ENCODE peak calls at places on chromosomes 11 and 22, in eight cellular contexts. Q is NCI-H1436; E is stimulated activated CD4-positive, alpha-beta T cell treated with anti-CD3 and anti-CD28 coated beads, Interleukin-4, amount 100 ng/mL, for 24 hours; D is mesenchymal stem cell; V is activated CD4-positive, alpha-beta T cell treated with anti-CD3 and anti-CD28 coated beads, Interleukin-2, amount 10 ng/mL, durations not matched to agents 7 days and 5 days; H is T-helper 9 cell; X is sciatic nerve; G is activated T-helper 1 cell treated with anti-CD3 and anti-CD28 coated beads, Interleukin-2, amount 50 U/mL, for 16 hours. Y is an unnamed sample.

GRCh38 chr11:128367573-128367972 is 219.8 kb downstream of the ETS1 start:
- DNase-seq in H (peak; percentile 12), X (no peak), Q (no peak), G (no peak), V (peak; percentile 20), E (peak; percentile 23), D (no peak), Y (no peak)

GRCh38 chr22:46725096-46725495 is 13.0 kb downstream of the CERK start:
- DNase-seq in E (no peak), H (no peak), V (no peak), Q (no peak), G (no peak), X (no peak), D (no peak), Y (no peak)

GRCh38 chr11:44615041-44615513 is 49.6 kb downstream of the CD82 start:
- DNase-seq in Q (no peak), G (no peak), H (no peak), E (no peak), X (no peak), D (no peak), V (no peak), Y (no peak)

GRCh38 chr11:20355221-20356219 is 8.0 kb upstream of the HTATIP2 start:
- DNase-seq in H (peak; percentile 17), Q (no peak), D (peak; percentile 56), G (no peak), V (peak; percentile 57), E (peak; percentile 33), X (no peak), Y (peak; percentile 59)

GRCh38 chr22:19477321-19478085 is 1.5 kb downstream of the UFD1 start:
- DNase-seq in Q (no peak), D (no peak), X (no peak), E (no peak), V (peak; percentile 18), G (no peak), H (no peak), Y (no peak)

GRCh38 chr11:34327804-34328631 is 29.8 kb downstream of the ABTB2 start:
- DNase-seq in V (no peak), D (no peak), X (peak; percentile 81), E (no peak), H (no peak), G (no peak), Q (no peak), Y (no peak)

GRCh38 chr11:73229321-73230275 is 11.5 kb downstream of the P2RY2 start:
- DNase-seq in E (no peak), X (peak; percentile 37), H (no peak), G (no peak), Q (no peak), V (no peak), D (peak; percentile 63), Y (no peak)

GRCh38 chr11:120598517-120599209 is 87.1 kb downstream of the GRIK4 start:
- DNase-seq in E (no peak), X (no peak), H (no peak), Q (no peak), D (no peak), V (no peak), G (no peak), Y (no peak)

GRCh38 chr22:48662476-48663150 is 1165.1 kb downstream of the BRD1 start:
- DNase-seq in V (no peak), X (no peak), G (no peak), E (no peak), Q (no peak), H (no peak), D (no peak), Y (no peak)

GRCh38 chr22:50085211-50085999 is at the start of gene MLC1:
- DNase-seq in Q (no peak), D (no peak), G (no peak), E (no peak), V (no peak), H (no peak), X (no peak), Y (peak; percentile 53)

GRCh38 chr11:33590471-33590870 is 110.2 kb downstream of the C11orf91 start:
- DNase-seq in D (no peak), Q (no peak), G (no peak), H (no peak), V (no peak), X (no peak), E (no peak), Y (no peak)

GRCh38 chr11:70857885-70858284 is 394.5 kb downstream of the SHANK2 start:
- DNase-seq in D (no peak), E (no peak), H (no peak), V (no peak), Q (no peak), G (no peak), X (no peak), Y (no peak)

GRCh38 chr11:14065153-14065552 is 102.6 kb downstream of the SPON1 start:
- DNase-seq in Q (no peak), E (peak; percentile 27), H (no peak), D (no peak), X (no peak), G (no peak), V (peak; percentile 16), Y (peak; percentile 25)

GRCh38 chr11:65321828-65322495 is 7.3 kb downstream of the CDC42EP2 start:
- DNase-seq in V (no peak), G (no peak), Q (no peak), D (no peak), H (no peak), E (no peak), X (no peak), Y (no peak)

GRCh38 chr11:87428266-87428665 is 390.5 kb downstream of the TMEM135 start:
- DNase-seq in H (no peak), Q (no peak), V (no peak), D (no peak), X (no peak), E (no peak), G (no peak), Y (no peak)

GRCh38 chr22:36613958-36614357 is 85.0 kb upstream of the EIF3D start:
- DNase-seq in V (no peak), D (no peak), E (no peak), H (no peak), X (peak; percentile 5), G (no peak), Q (no peak), Y (no peak)

GRCh38 chr22:29788339-29789279 is 21.4 kb downstream of the UQCR10 start:
- DNase-seq in G (no peak), E (no peak), X (no peak), D (no peak), V (no peak), Q (no peak), H (no peak), Y (no peak)

GRCh38 chr22:43313497-43314474 is 29.4 kb downstream of the SCUBE1 start:
- DNase-seq in E (no peak), X (peak; percentile 92), H (no peak), G (no peak), D (peak; percentile 26), Q (peak; percentile 45), V (no peak), Y (no peak)

GRCh38 chr22:36858966-36859365 is 1.8 kb upstream of the NCF4 start:
- DNase-seq in X (no peak), D (no peak), H (no peak), V (no peak), G (no peak), E (no peak), Q (no peak), Y (no peak)

GRCh38 chr22:50399751-50400331 is 56.7 kb downstream of the PPP6R2 start:
- DNase-seq in G (no peak), X (no peak), E (peak; percentile 11), V (no peak), Q (no peak), D (peak; percentile 32), H (no peak), Y (peak; percentile 25)

GRCh38 chr22:46457502-46458488 is 79.6 kb downstream of the CELSR1 start:
- DNase-seq in G (no peak), Q (no peak), E (no peak), H (no peak), V (no peak), D (peak; percentile 15), X (no peak), Y (no peak)

GRCh38 chr11:80916180-80916811 is 1475.5 kb upstream of the TENM4 start:
- DNase-seq in Q (no peak), V (no peak), E (no peak), D (no peak), H (no peak), X (no peak), G (no peak), Y (no peak)

GRCh38 chr11:81579339-81579738 is 1154.3 kb downstream of the FAM181B start:
- DNase-seq in G (no peak), X (no peak), Q (no peak), V (no peak), E (no peak), H (no peak), D (no peak), Y (no peak)

GRCh38 chr11:46363031-46363407 is 15.8 kb downstream of the DGKZ start:
- DNase-seq in G (no peak), Q (no peak), H (no peak), E (no peak), D (peak; percentile 91), V (no peak), X (no peak), Y (no peak)

GRCh38 chr11:57513911-57514537 is 1.5 kb downstream of the SLC43A1 start:
- DNase-seq in H (peak; percentile 9), Q (no peak), V (peak; percentile 43), D (peak; percentile 39), X (peak; percentile 66), E (peak; percentile 39), G (peak; percentile 3), Y (peak; percentile 48)

GRCh38 chr22:50570861-50571260 is 7.4 kb downstream of the CPT1B start:
- DNase-seq in D (no peak), E (no peak), G (no peak), X (no peak), Q (no peak), H (no peak), V (no peak), Y (no peak)

GRCh38 chr11:69499946-69500284 is 18.5 kb downstream of the LINC01488 start:
- DNase-seq in X (peak; percentile 54), G (no peak), E (no peak), V (no peak), D (peak; percentile 26), Q (no peak), H (no peak), Y (no peak)

GRCh38 chr22:44000123-44000522 is 24.0 kb upstream of the PARVB start:
- DNase-seq in H (no peak), V (no peak), X (peak; percentile 13), D (no peak), Q (no peak), G (no peak), E (no peak), Y (no peak)

GRCh38 chr11:92707173-92707619 is 262.3 kb upstream of the MTNR1B start:
- DNase-seq in Q (peak; percentile 49), G (no peak), H (no peak), D (no peak), V (no peak), X (no peak), E (no peak), Y (no peak)

GRCh38 chr22:46378499-46379300 is 43.2 kb downstream of the TRMU start:
- DNase-seq in D (no peak), V (no peak), X (no peak), H (no peak), G (no peak), E (no peak), Q (no peak), Y (no peak)

GRCh38 chr11:33538726-33539125 is 161.9 kb downstream of the C11orf91 start:
- DNase-seq in H (no peak), E (no peak), G (no peak), D (no peak), V (no peak), X (no peak), Q (no peak), Y (no peak)

GRCh38 chr11:86161373-86162255 is 82.9 kb upstream of the EED start:
- DNase-seq in Q (no peak), H (no peak), D (no peak), V (no peak), E (no peak), X (no peak), G (no peak), Y (no peak)

GRCh38 chr11:62999156-62999555 is 14.4 kb upstream of the SLC22A6 start:
- DNase-seq in G (no peak), D (no peak), V (no peak), H (no peak), Q (no peak), X (no peak), E (no peak), Y (no peak)

GRCh38 chr22:37739000-37739399 is 42.2 kb downstream of the TRIOBP start:
- DNase-seq in V (no peak), H (no peak), X (peak; percentile 75), Q (no peak), G (no peak), D (peak; percentile 60), E (no peak), Y (no peak)

Y was measured in activated CD8-positive, alpha-beta T cell treated with anti-CD3 and anti-CD28 coated beads, Interleukin-2, amount 10 ng/mL, durations not matched to agents 7 days and 5 days.